ENCODE peak calls at places on chromosomes 3 and 15, in four cellular contexts. B is NCI-H748 treated with DMSO at 0.1 percent for 48 hours, A is NCI-H446, Y is glutamatergic neuron. U is an unnamed sample.

GRCh38 chr3:170278632-170279031 is 56.4 kb downstream of the PRKCI start:
- DNase-seq in B (no peak), A (no peak), Y (no peak), U (peak; percentile 51)

GRCh38 chr3:194323785-194324735 is 27.1 kb downstream of the CPN2 start:
- DNase-seq in Y (no peak), A (no peak), B (no peak), U (no peak)

GRCh38 chr3:123026551-123027291 is 842 bp downstream of the SEMA5B start:
- DNase-seq in B (no peak), Y (peak; percentile 57), A (no peak), U (peak; percentile 56)

GRCh38 chr15:80031841-80032240 is 27.6 kb upstream of the ZFAND6 start:
- DNase-seq in Y (no peak), B (peak; percentile 45), A (no peak), U (peak; percentile 71)

GRCh38 chr3:71607364-71607763 is 23.8 kb upstream of the FOXP1 start:
- DNase-seq in B (no peak), A (no peak), Y (no peak), U (no peak)

GRCh38 chr3:33704891-33705290 is 13.2 kb downstream of the CLASP2 start:
- DNase-seq in A (no peak), Y (no peak), B (no peak), U (no peak)

GRCh38 chr3:123817413-123817812 is 66.7 kb downstream of the MYLK start:
- DNase-seq in Y (no peak), A (no peak), B (no peak), U (no peak)

GRCh38 chr3:149486726-149487125 is 12.2 kb downstream of the TM4SF4 start:
- DNase-seq in B (no peak), A (no peak), Y (no peak), U (no peak)

GRCh38 chr3:72155391-72156064 is 370.6 kb upstream of the PROK2 start:
- DNase-seq in B (no peak), A (no peak), Y (no peak), U (no peak)

GRCh38 chr3:47772047-47772446 is 9.6 kb downstream of the SMARCC1 start:
- DNase-seq in Y (no peak), A (no peak), B (no peak), U (no peak)

GRCh38 chr15:45402955-45403892 is 24.9 kb upstream of the GATM start:
- DNase-seq in B (no peak), A (no peak), Y (peak; percentile 57), U (peak; percentile 41)

GRCh38 chr3:197329382-197329781 is 31.0 kb upstream of the DLG1 start:
- DNase-seq in B (no peak), Y (no peak), A (no peak), U (no peak)

GRCh38 chr3:82814660-82815059 is 1053.2 kb upstream of the GBE1 start:
- DNase-seq in Y (no peak), B (no peak), A (peak; percentile 54), U (no peak)

GRCh38 chr3:11250902-11251806 is 21.0 kb upstream of the ATG7 start:
- DNase-seq in Y (no peak), B (no peak), A (no peak), U (no peak)

GRCh38 chr3:53073553-53074365 is 27.9 kb upstream of the SFMBT1 start:
- DNase-seq in Y (no peak), A (no peak), B (no peak), U (no peak)

GRCh38 chr3:147370316-147370715 is 36.0 kb downstream of the ZIC4 start:
- DNase-seq in Y (no peak), A (no peak), B (no peak), U (no peak)

GRCh38 chr3:155714295-155714718 is 30.6 kb downstream of the PLCH1 start:
- DNase-seq in B (no peak), A (no peak), Y (peak; percentile 29), U (peak; percentile 82)

GRCh38 chr15:62653122-62653521 is 389.4 kb upstream of the TPM1 start:
- DNase-seq in B (no peak), A (no peak), Y (no peak), U (no peak)

GRCh38 chr15:26772588-26773484 is at the start of gene GABRB3:
- DNase-seq in A (no peak), B (peak; percentile 26), Y (peak; percentile 95), U (peak; percentile 79)

GRCh38 chr3:136659253-136659652 is 92.9 kb downstream of the STAG1 start:
- DNase-seq in B (peak; percentile 40), A (peak; percentile 20), Y (peak; percentile 43), U (peak; percentile 23)

GRCh38 chr3:33131328-33132018 is 17.7 kb downstream of the CRTAP start:
- DNase-seq in A (no peak), Y (peak; percentile 42), B (peak; percentile 31), U (peak; percentile 66)

GRCh38 chr15:95448531-95449210 is 881.8 kb upstream of the NR2F2 start:
- DNase-seq in A (no peak), B (no peak), Y (no peak), U (no peak)

GRCh38 chr15:36529296-36530011 is 50.0 kb upstream of the CDIN1 start:
- DNase-seq in B (no peak), Y (no peak), A (no peak), U (no peak)

GRCh38 chr3:33211444-33211843 is 7.2 kb downstream of the SUSD5 start:
- DNase-seq in A (no peak), Y (no peak), B (no peak), U (no peak)

GRCh38 chr3:144756704-144757440 is 785.2 kb downstream of the DIPK2A start:
- DNase-seq in A (no peak), B (no peak), Y (no peak), U (no peak)

GRCh38 chr15:41543521-41543870 is 561 bp downstream of the RPAP1 start:
- DNase-seq in B (no peak), Y (no peak), A (no peak), U (no peak)

GRCh38 chr3:151440940-151441339 is 19.9 kb downstream of the IGSF10 start:
- DNase-seq in A (no peak), Y (no peak), B (no peak), U (no peak)

GRCh38 chr15:73956276-73957086 is 30.2 kb downstream of the LOXL1 start:
- DNase-seq in Y (no peak), A (no peak), B (no peak), U (no peak)

GRCh38 chr3:42815826-42816225 is 6.6 kb downstream of the ACKR2 start:
- DNase-seq in B (no peak), Y (no peak), A (no peak), U (no peak)

GRCh38 chr15:38860253-38860652 is 295.6 kb upstream of the RASGRP1 start:
- DNase-seq in A (no peak), Y (no peak), B (no peak), U (no peak)

GRCh38 chr3:141294300-141294699 is 62.7 kb downstream of the PXYLP1 start:
- DNase-seq in Y (no peak), B (no peak), A (no peak), U (no peak)

GRCh38 chr15:41104234-41104633 is 11.8 kb downstream of the INO80 start:
- DNase-seq in A (no peak), Y (no peak), B (no peak), U (no peak)

GRCh38 chr3:59237121-59237520 is 187.3 kb upstream of the CFAP20DC start:
- DNase-seq in A (no peak), B (no peak), Y (no peak), U (no peak)

GRCh38 chr3:117455782-117456181 is 746.2 kb downstream of the TUSC7 start:
- DNase-seq in A (no peak), B (no peak), Y (no peak), U (no peak)

GRCh38 chr15:36988947-36989346 is 111.4 kb downstream of the MEIS2 start:
- DNase-seq in A (no peak), Y (no peak), B (no peak), U (no peak)

GRCh38 chr15:79702621-79703020 is 194.2 kb downstream of the MTHFS start:
- DNase-seq in B (no peak), Y (no peak), A (no peak), U (no peak)

GRCh38 chr15:62482715-62483429 is 317.8 kb upstream of the C2CD4B start:
- DNase-seq in Y (peak; percentile 27), A (no peak), B (no peak), U (no peak)

GRCh38 chr15:63045438-63046278 is 3.1 kb downstream of the TPM1 start:
- DNase-seq in B (no peak), A (no peak), Y (no peak), U (no peak)

GRCh38 chr3:149388001-149388435 is 10.6 kb upstream of the TM4SF1 start:
- DNase-seq in Y (no peak), B (no peak), A (no peak), U (no peak)

U was measured in NCI-H2081.